ENCODE peak calls at places on chromosomes 11 and 22, in six cellular contexts. One of them, this sample, is unnamed.

GRCh38 chr22:50326959-50327710 is at the start of gene DENND6B:
- DNase-seq in uterus: peak; percentile 69
- DNase-seq in breast epithelium: peak; percentile 69
- DNase-seq in naive thymus-derived CD4-positive, alpha-beta T cell: peak; percentile 26
- DNase-seq in adipocyte: peak; percentile 95
- DNase-seq in neuronal stem cell: peak; percentile 86
- DNase-seq in this sample: peak; percentile 86

GRCh38 chr22:50576070-50576469 is 2.2 kb downstream of the CPT1B start:
- DNase-seq in naive thymus-derived CD4-positive, alpha-beta T cell: no peak
- DNase-seq in uterus: no peak
- DNase-seq in breast epithelium: no peak
- DNase-seq in adipocyte: peak; percentile 9
- DNase-seq in neuronal stem cell: no peak
- DNase-seq in this sample: no peak

GRCh38 chr11:74701351-74701750 is 29.9 kb downstream of the CHRDL2 start:
- DNase-seq in adipocyte: no peak
- DNase-seq in breast epithelium: no peak
- DNase-seq in uterus: no peak
- DNase-seq in naive thymus-derived CD4-positive, alpha-beta T cell: no peak
- DNase-seq in neuronal stem cell: no peak
- DNase-seq in this sample: peak; percentile 15

GRCh38 chr22:22458896-22459588 is 49.5 kb downstream of the ZNF280B start:
- DNase-seq in breast epithelium: no peak
- DNase-seq in uterus: no peak
- DNase-seq in adipocyte: no peak
- DNase-seq in naive thymus-derived CD4-positive, alpha-beta T cell: no peak
- DNase-seq in neuronal stem cell: no peak
- DNase-seq in this sample: no peak

GRCh38 chr22:18056161-18056666 is 21.6 kb upstream of the PEX26 start:
- DNase-seq in neuronal stem cell: no peak
- DNase-seq in uterus: peak; percentile 65
- DNase-seq in breast epithelium: no peak
- DNase-seq in adipocyte: peak; percentile 81
- DNase-seq in naive thymus-derived CD4-positive, alpha-beta T cell: no peak
- DNase-seq in this sample: no peak

GRCh38 chr11:73187854-73188253 is 30.2 kb upstream of the P2RY2 start:
- DNase-seq in breast epithelium: no peak
- DNase-seq in naive thymus-derived CD4-positive, alpha-beta T cell: no peak
- DNase-seq in neuronal stem cell: no peak
- DNase-seq in uterus: no peak
- DNase-seq in adipocyte: no peak
- DNase-seq in this sample: no peak

GRCh38 chr22:45172872-45173585 is 9.3 kb downstream of the NUP50 start:
- DNase-seq in neuronal stem cell: no peak
- DNase-seq in breast epithelium: no peak
- DNase-seq in naive thymus-derived CD4-positive, alpha-beta T cell: peak; percentile 77
- DNase-seq in adipocyte: no peak
- DNase-seq in uterus: no peak
- DNase-seq in this sample: no peak

GRCh38 chr11:77146261-77147035 is 18.4 kb downstream of the MYO7A start:
- DNase-seq in uterus: no peak
- DNase-seq in naive thymus-derived CD4-positive, alpha-beta T cell: no peak
- DNase-seq in adipocyte: no peak
- DNase-seq in neuronal stem cell: no peak
- DNase-seq in breast epithelium: no peak
- DNase-seq in this sample: peak; percentile 33

GRCh38 chr22:31944700-31945477 is 554 bp downstream of the YWHAH start:
- DNase-seq in adipocyte: peak; percentile 62
- DNase-seq in neuronal stem cell: peak; percentile 17
- DNase-seq in breast epithelium: peak; percentile 29
- DNase-seq in uterus: peak; percentile 49
- DNase-seq in naive thymus-derived CD4-positive, alpha-beta T cell: peak; percentile 8
- DNase-seq in this sample: peak; percentile 89

GRCh38 chr11:118910309-118911112 is 15.2 kb downstream of the BCL9L start:
- DNase-seq in naive thymus-derived CD4-positive, alpha-beta T cell: no peak
- DNase-seq in breast epithelium: peak; percentile 89
- DNase-seq in adipocyte: peak; percentile 93
- DNase-seq in neuronal stem cell: no peak
- DNase-seq in uterus: peak; percentile 79
- DNase-seq in this sample: peak; percentile 91

GRCh38 chr11:132658004-132658403 is 874.3 kb downstream of the OPCML start:
- DNase-seq in neuronal stem cell: no peak
- DNase-seq in adipocyte: no peak
- DNase-seq in breast epithelium: no peak
- DNase-seq in uterus: no peak
- DNase-seq in naive thymus-derived CD4-positive, alpha-beta T cell: no peak
- DNase-seq in this sample: no peak

GRCh38 chr11:133843454-133843987 is 1.8 kb downstream of the SPATA19 start:
- DNase-seq in adipocyte: no peak
- DNase-seq in neuronal stem cell: no peak
- DNase-seq in naive thymus-derived CD4-positive, alpha-beta T cell: no peak
- DNase-seq in uterus: no peak
- DNase-seq in breast epithelium: no peak
- DNase-seq in this sample: no peak

GRCh38 chr11:76974179-76974891 is 59.9 kb upstream of the B3GNT6 start:
- DNase-seq in uterus: no peak
- DNase-seq in adipocyte: no peak
- DNase-seq in breast epithelium: no peak
- DNase-seq in naive thymus-derived CD4-positive, alpha-beta T cell: no peak
- DNase-seq in neuronal stem cell: no peak
- DNase-seq in this sample: no peak

GRCh38 chr11:70517996-70518907 is 119.9 kb downstream of the CTTN start:
- DNase-seq in breast epithelium: no peak
- DNase-seq in uterus: no peak
- DNase-seq in naive thymus-derived CD4-positive, alpha-beta T cell: no peak
- DNase-seq in neuronal stem cell: no peak
- DNase-seq in adipocyte: peak; percentile 65
- DNase-seq in this sample: peak; percentile 14

GRCh38 chr11:74000307-74000630 is 8.6 kb downstream of the UCP3 start:
- DNase-seq in naive thymus-derived CD4-positive, alpha-beta T cell: no peak
- DNase-seq in uterus: no peak
- DNase-seq in adipocyte: no peak
- DNase-seq in breast epithelium: no peak
- DNase-seq in neuronal stem cell: no peak
- DNase-seq in this sample: no peak

GRCh38 chr11:118790357-118791014 is 478 bp downstream of the DDX6 start:
- DNase-seq in adipocyte: peak; percentile 77
- DNase-seq in uterus: peak; percentile 67
- DNase-seq in breast epithelium: peak; percentile 60
- DNase-seq in neuronal stem cell: peak; percentile 53
- DNase-seq in naive thymus-derived CD4-positive, alpha-beta T cell: no peak
- DNase-seq in this sample: peak; percentile 86

GRCh38 chr22:31448382-31448781 is 41.3 kb downstream of the EIF4ENIF1 start:
- DNase-seq in neuronal stem cell: no peak
- DNase-seq in adipocyte: no peak
- DNase-seq in uterus: no peak
- DNase-seq in naive thymus-derived CD4-positive, alpha-beta T cell: no peak
- DNase-seq in breast epithelium: no peak
- DNase-seq in this sample: no peak

GRCh38 chr22:22687638-22688500 is 43.5 kb downstream of the GGTLC2 start:
- DNase-seq in neuronal stem cell: peak; percentile 29
- DNase-seq in adipocyte: peak; percentile 84
- DNase-seq in uterus: no peak
- DNase-seq in breast epithelium: no peak
- DNase-seq in naive thymus-derived CD4-positive, alpha-beta T cell: no peak
- DNase-seq in this sample: peak; percentile 24

GRCh38 chr22:47355776-47356432 is 593.5 kb downstream of the TBC1D22A start:
- DNase-seq in naive thymus-derived CD4-positive, alpha-beta T cell: no peak
- DNase-seq in breast epithelium: no peak
- DNase-seq in adipocyte: no peak
- DNase-seq in neuronal stem cell: no peak
- DNase-seq in uterus: no peak
- DNase-seq in this sample: no peak

GRCh38 chr22:34645375-34645774 is 420.6 kb upstream of the ISX start:
- DNase-seq in adipocyte: no peak
- DNase-seq in neuronal stem cell: no peak
- DNase-seq in breast epithelium: no peak
- DNase-seq in uterus: no peak
- DNase-seq in naive thymus-derived CD4-positive, alpha-beta T cell: no peak
- DNase-seq in this sample: no peak

GRCh38 chr22:45887202-45888131 is 89.5 kb downstream of the WNT7B start:
- DNase-seq in neuronal stem cell: no peak
- DNase-seq in naive thymus-derived CD4-positive, alpha-beta T cell: no peak
- DNase-seq in uterus: no peak
- DNase-seq in adipocyte: no peak
- DNase-seq in breast epithelium: peak; percentile 88
- DNase-seq in this sample: peak; percentile 41

GRCh38 chr11:123478352-123478986 is 48.4 kb downstream of the GRAMD1B start:
- DNase-seq in naive thymus-derived CD4-positive, alpha-beta T cell: peak; percentile 27
- DNase-seq in uterus: peak; percentile 25
- DNase-seq in breast epithelium: peak; percentile 30
- DNase-seq in adipocyte: peak; percentile 89
- DNase-seq in neuronal stem cell: peak; percentile 73
- DNase-seq in this sample: peak; percentile 77

GRCh38 chr11:197741-198235 is 4.9 kb downstream of the SCGB1C1 start:
- DNase-seq in adipocyte: no peak
- DNase-seq in breast epithelium: peak; percentile 15
- DNase-seq in neuronal stem cell: no peak
- DNase-seq in naive thymus-derived CD4-positive, alpha-beta T cell: no peak
- DNase-seq in uterus: no peak
- DNase-seq in this sample: peak; percentile 34

GRCh38 chr11:107689317-107690202 is 22.3 kb downstream of the SLN start:
- DNase-seq in breast epithelium: peak; percentile 23
- DNase-seq in adipocyte: peak; percentile 90
- DNase-seq in neuronal stem cell: peak; percentile 57
- DNase-seq in naive thymus-derived CD4-positive, alpha-beta T cell: peak; percentile 20
- DNase-seq in uterus: peak; percentile 66
- DNase-seq in this sample: peak; percentile 88

GRCh38 chr22:48382197-48382596 is 1445.5 kb downstream of the BRD1 start:
- DNase-seq in breast epithelium: no peak
- DNase-seq in adipocyte: no peak
- DNase-seq in naive thymus-derived CD4-positive, alpha-beta T cell: no peak
- DNase-seq in uterus: no peak
- DNase-seq in neuronal stem cell: no peak
- DNase-seq in this sample: no peak

GRCh38 chr22:25402501-25403283 is 161.8 kb upstream of the GRK3 start:
- DNase-seq in uterus: peak; percentile 32
- DNase-seq in adipocyte: peak; percentile 45
- DNase-seq in neuronal stem cell: no peak
- DNase-seq in breast epithelium: no peak
- DNase-seq in naive thymus-derived CD4-positive, alpha-beta T cell: no peak
- DNase-seq in this sample: peak; percentile 65
- H3K4me3 ChIP-seq in uterus: no peak overlapping the region
- H3K4me3 ChIP-seq in adipocyte: peak overlapping the region; percentile 81
- H3K4me3 ChIP-seq in neuronal stem cell: no peak overlapping the region
- H3K4me3 ChIP-seq in breast epithelium: peak overlapping the region; percentile 82
- H3K4me3 ChIP-seq in naive thymus-derived CD4-positive, alpha-beta T cell: no peak overlapping the region
- H3K4me3 ChIP-seq in this sample: no peak overlapping the region

GRCh38 chr11:5690736-5691135 is 1.1 kb downstream of the TRIM22 start:
- DNase-seq in uterus: no peak
- DNase-seq in naive thymus-derived CD4-positive, alpha-beta T cell: no peak
- DNase-seq in neuronal stem cell: no peak
- DNase-seq in breast epithelium: no peak
- DNase-seq in adipocyte: peak; percentile 37
- DNase-seq in this sample: peak; percentile 48
- H3K4me3 ChIP-seq in uterus: peak overlapping the region; percentile 41
- H3K4me3 ChIP-seq in naive thymus-derived CD4-positive, alpha-beta T cell: peak overlapping the region; percentile 81
- H3K4me3 ChIP-seq in neuronal stem cell: no peak overlapping the region
- H3K4me3 ChIP-seq in breast epithelium: peak overlapping the region; percentile 50
- H3K4me3 ChIP-seq in adipocyte: peak overlapping the region; percentile 89
- H3K4me3 ChIP-seq in this sample: peak overlapping the region; percentile 83

DNA sequence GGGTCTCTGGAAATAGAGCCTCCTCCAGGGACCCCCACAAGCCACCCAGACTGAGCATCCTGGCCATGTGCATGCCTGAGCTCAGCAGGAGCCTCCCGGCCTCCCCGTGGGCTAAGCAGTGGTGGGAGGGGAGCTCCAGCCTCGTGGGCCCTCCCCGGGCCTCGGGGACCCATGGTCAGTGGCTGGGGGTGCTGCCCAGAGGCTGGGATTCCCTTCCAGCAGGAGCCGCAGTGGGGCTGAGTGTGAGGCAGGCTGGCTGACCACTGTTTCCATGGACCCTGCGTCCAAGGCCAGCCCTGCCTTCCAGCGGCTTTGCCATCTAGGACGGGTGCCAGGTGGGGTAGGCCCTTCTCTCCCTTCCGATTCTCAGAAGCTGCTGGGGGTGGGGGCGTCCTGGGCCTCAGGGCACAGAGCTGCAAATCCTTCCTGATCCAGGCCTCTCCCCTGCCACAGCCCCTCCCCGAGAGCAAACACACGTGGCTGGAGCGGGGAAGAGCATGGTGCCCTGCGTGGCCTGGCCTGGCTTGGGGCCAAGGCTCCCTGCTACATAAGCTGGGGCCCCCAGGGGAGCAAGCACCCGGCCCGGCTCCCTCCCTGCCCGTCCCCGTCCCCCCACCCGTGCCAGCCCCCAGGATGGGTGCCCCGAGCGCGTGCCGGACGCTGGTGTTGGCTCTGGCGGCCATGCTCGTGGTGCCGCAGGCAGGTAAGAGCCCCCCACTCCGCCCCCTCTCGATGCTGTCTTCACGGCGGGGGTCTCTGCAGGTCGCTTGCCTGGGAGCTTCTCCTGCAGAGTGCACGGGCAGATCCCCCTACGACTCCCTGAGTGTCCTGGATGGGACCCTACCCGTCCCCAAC is at the start of gene MUC5B:
- DNase-seq in uterus: no peak
- DNase-seq in adipocyte: no peak
- DNase-seq in naive thymus-derived CD4-positive, alpha-beta T cell: no peak
- DNase-seq in breast epithelium: no peak
- DNase-seq in neuronal stem cell: no peak
- DNase-seq in this sample: peak; percentile 10
- H3K4me3 ChIP-seq in uterus: no peak within 1 kb of the TSS
- H3K4me3 ChIP-seq in adipocyte: no peak within 1 kb of the TSS
- H3K4me3 ChIP-seq in naive thymus-derived CD4-positive, alpha-beta T cell: no peak within 1 kb of the TSS
- H3K4me3 ChIP-seq in breast epithelium: no peak within 1 kb of the TSS
- H3K4me3 ChIP-seq in neuronal stem cell: no peak within 1 kb of the TSS
- H3K4me3 ChIP-seq in this sample: no peak within 1 kb of the TSS

GRCh38 chr11:16612801-16613400 is 125.5 kb upstream of the C11orf58 start:
- DNase-seq in adipocyte: peak; percentile 40
- DNase-seq in naive thymus-derived CD4-positive, alpha-beta T cell: no peak
- DNase-seq in neuronal stem cell: peak; percentile 37
- DNase-seq in breast epithelium: no peak
- DNase-seq in uterus: no peak
- DNase-seq in this sample: peak; percentile 56

GRCh38 chr11:16611395-16612233 is 126.8 kb upstream of the C11orf58 start:
- DNase-seq in neuronal stem cell: peak; percentile 36
- DNase-seq in adipocyte: no peak
- DNase-seq in naive thymus-derived CD4-positive, alpha-beta T cell: no peak
- DNase-seq in uterus: no peak
- DNase-seq in breast epithelium: no peak
- DNase-seq in this sample: peak; percentile 37

GRCh38 chr11:16613401-16614381 is 124.8 kb upstream of the C11orf58 start:
- DNase-seq in naive thymus-derived CD4-positive, alpha-beta T cell: no peak
- DNase-seq in uterus: peak; percentile 69
- DNase-seq in neuronal stem cell: peak; percentile 93
- DNase-seq in adipocyte: peak; percentile 97
- DNase-seq in breast epithelium: peak; percentile 71
- DNase-seq in this sample: peak; percentile 92

GRCh38 chr11:16610738-16611388 is 127.6 kb upstream of the C11orf58 start:
- DNase-seq in breast epithelium: no peak
- DNase-seq in adipocyte: no peak
- DNase-seq in naive thymus-derived CD4-positive, alpha-beta T cell: no peak
- DNase-seq in neuronal stem cell: no peak
- DNase-seq in uterus: no peak
- DNase-seq in this sample: peak; percentile 38

DNA sequence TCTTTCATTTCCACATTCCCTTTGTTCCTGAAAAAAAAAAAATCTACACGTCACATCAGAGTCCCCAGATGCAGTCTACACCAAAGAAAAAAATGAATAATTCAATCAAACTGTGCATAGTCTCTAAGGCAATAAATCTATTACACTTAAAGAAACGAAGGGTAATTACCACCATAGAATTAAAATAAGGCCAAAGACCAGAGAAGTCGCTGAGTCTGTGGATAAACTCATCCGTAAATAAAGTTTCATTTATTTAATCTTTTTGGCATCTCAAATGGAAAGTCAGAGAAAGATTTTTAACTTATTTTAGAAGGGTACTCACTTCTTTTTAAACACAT is 126.2 kb upstream of the C11orf58 start:
- DNase-seq in neuronal stem cell: no peak
- DNase-seq in adipocyte: no peak
- DNase-seq in naive thymus-derived CD4-positive, alpha-beta T cell: no peak
- DNase-seq in uterus: no peak
- DNase-seq in breast epithelium: no peak
- DNase-seq in this sample: no peak
- H3K4me3 ChIP-seq in neuronal stem cell: no peak overlapping the region
- H3K4me3 ChIP-seq in adipocyte: no peak overlapping the region
- H3K4me3 ChIP-seq in naive thymus-derived CD4-positive, alpha-beta T cell: no peak overlapping the region
- H3K4me3 ChIP-seq in uterus: no peak overlapping the region
- H3K4me3 ChIP-seq in breast epithelium: no peak overlapping the region
- H3K4me3 ChIP-seq in this sample: peak overlapping the region; percentile 44

This sample was measured in right cardiac atrium.